ENCODE peak calls at places on chromosome 10, in seven cellular contexts. U is NCI-H510A; I is GM19239; Y is NCI-H2081; F is activated CD4-positive, alpha-beta T cell treated with anti-CD3 and anti-CD28 coated beads for 1 hour; D is posterior cingulate gyrus; R is NCI-H1417. T is an unnamed sample.

GRCh38 chr10:113027574-113028392 is 77.7 kb downstream of the TCF7L2 start:
- DNase-seq in U (no peak), I (no peak), Y (no peak), F (no peak), D (no peak), R (no peak), T (peak)

GRCh38 chr10:62268027-62268398 is 631 bp downstream of the RTKN2 start:
- DNase-seq in U (no peak), I (no peak), Y (peak), F (no peak), D (peak), R (peak), T (peak)

GRCh38 chr10:132204078-132204780 is 17.5 kb downstream of the DPYSL4 start:
- DNase-seq in U (no peak), I (no peak), Y (no peak), F (no peak), D (peak), R (no peak), T (no peak)

GRCh38 chr10:62850646-62851045 is 34.5 kb upstream of the EGR2 start:
- DNase-seq in U (no peak), I (no peak), Y (no peak), F (no peak), D (no peak), R (no peak), T (no peak)

GRCh38 chr10:70497120-70497545 is 18.6 kb downstream of the PALD1 start:
- DNase-seq in U (no peak), I (no peak), Y (no peak), F (no peak), D (no peak), R (no peak), T (no peak)

GRCh38 chr10:52615349-52615748 is 157.2 kb downstream of the MBL2 start:
- DNase-seq in U (no peak), I (no peak), Y (no peak), F (no peak), D (no peak), R (no peak), T (no peak)

GRCh38 chr10:5433182-5433581 is 20.8 kb downstream of the NET1 start:
- DNase-seq in U (no peak), I (no peak), Y (no peak), F (no peak), D (no peak), R (no peak), T (no peak)

GRCh38 chr10:61628875-61629513 is 33.7 kb upstream of the CABCOCO1 start:
- DNase-seq in U (no peak), I (no peak), Y (no peak), F (no peak), D (no peak), R (no peak), T (peak)

GRCh38 chr10:18340496-18341051 is 200.3 kb downstream of the CACNB2 start:
- DNase-seq in U (no peak), I (no peak), Y (no peak), F (no peak), D (no peak), R (no peak), T (peak)

GRCh38 chr10:30765611-30766010 is 136.1 kb upstream of the LYZL2 start:
- DNase-seq in U (no peak), I (no peak), Y (no peak), F (no peak), D (no peak), R (no peak), T (peak)

GRCh38 chr10:84135836-84136235 is 3.5 kb upstream of the GHITM start:
- DNase-seq in U (no peak), I (no peak), Y (no peak), F (no peak), D (no peak), R (no peak), T (peak)

GRCh38 chr10:74991435-74991834 is 120.0 kb upstream of the SAMD8 start:
- DNase-seq in U (no peak), I (no peak), Y (peak), F (no peak), D (no peak), R (no peak), T (peak)

GRCh38 chr10:34906021-34906965 is 91.2 kb upstream of the PARD3 start:
- DNase-seq in U (peak), I (no peak), Y (no peak), F (no peak), D (peak), R (no peak), T (peak)

GRCh38 chr10:35937538-35937937 is 295.4 kb upstream of the FZD8 start:
- DNase-seq in U (no peak), I (no peak), Y (no peak), F (no peak), D (no peak), R (no peak), T (no peak)

GRCh38 chr10:132484922-132485321 is 52.7 kb upstream of the INPP5A start:
- DNase-seq in U (no peak), I (no peak), Y (no peak), F (no peak), D (peak), R (no peak), T (no peak)

GRCh38 chr10:94500063-94500462 is 45.5 kb upstream of the HELLS start:
- DNase-seq in U (no peak), I (no peak), Y (no peak), F (no peak), D (no peak), R (no peak), T (peak)